ENCODE peak calls at places on chromosomes 4 and X, in four cellular contexts. One of them, this sample, is unnamed.

GRCh38 chr4:7326693-7327340 is 107.9 kb downstream of the PSAPL1 start:
- DNase-seq in neural progenitor cell: no peak
- DNase-seq in ascending aorta: no peak
- DNase-seq in cardiac muscle cell: no peak
- DNase-seq in this sample: no peak

GRCh38 chr4:178273168-178273567 is 830.9 kb upstream of the AGA start:
- DNase-seq in neural progenitor cell: no peak
- DNase-seq in ascending aorta: no peak
- DNase-seq in cardiac muscle cell: no peak
- DNase-seq in this sample: no peak

GRCh38 chr4:159248383-159249178 is 145.7 kb downstream of the RAPGEF2 start:
- DNase-seq in neural progenitor cell: no peak
- DNase-seq in ascending aorta: no peak
- DNase-seq in cardiac muscle cell: peak
- DNase-seq in this sample: no peak

GRCh38 chr4:185304944-185305690 is 90.6 kb downstream of the LRP2BP start:
- DNase-seq in cardiac muscle cell: peak
- DNase-seq in ascending aorta: no peak
- DNase-seq in neural progenitor cell: peak
- DNase-seq in this sample: no peak

GRCh38 chrX:13380230-13380629 is 60.4 kb upstream of the ATXN3L start:
- DNase-seq in cardiac muscle cell: no peak
- DNase-seq in ascending aorta: no peak
- DNase-seq in neural progenitor cell: no peak
- DNase-seq in this sample: no peak

GRCh38 chr4:138910914-138911336 is 104.7 kb upstream of the NOCT start:
- DNase-seq in ascending aorta: peak
- DNase-seq in neural progenitor cell: peak
- DNase-seq in cardiac muscle cell: peak
- DNase-seq in this sample: no peak

GRCh38 chr4:185712350-185713024 is 99.5 kb downstream of the SORBS2 start:
- DNase-seq in neural progenitor cell: peak
- DNase-seq in cardiac muscle cell: no peak
- DNase-seq in ascending aorta: no peak
- DNase-seq in this sample: no peak

GRCh38 chr4:185405296-185405999 is 8.8 kb downstream of the ANKRD37 start:
- DNase-seq in cardiac muscle cell: no peak
- DNase-seq in neural progenitor cell: no peak
- DNase-seq in ascending aorta: no peak
- DNase-seq in this sample: no peak

GRCh38 chrX:118577041-118577440 is 81.4 kb downstream of the DOCK11 start:
- DNase-seq in ascending aorta: no peak
- DNase-seq in cardiac muscle cell: peak
- DNase-seq in neural progenitor cell: no peak
- DNase-seq in this sample: no peak

GRCh38 chr4:113701156-113701555 is 60.4 kb downstream of the CAMK2D start:
- DNase-seq in cardiac muscle cell: no peak
- DNase-seq in neural progenitor cell: no peak
- DNase-seq in ascending aorta: no peak
- DNase-seq in this sample: no peak

GRCh38 chr4:88002786-88003185 is 4.6 kb upstream of the PKD2 start:
- DNase-seq in neural progenitor cell: no peak
- DNase-seq in cardiac muscle cell: no peak
- DNase-seq in ascending aorta: no peak
- DNase-seq in this sample: no peak

GRCh38 chr4:47831026-47831689 is 6.7 kb downstream of the CORIN start:
- DNase-seq in neural progenitor cell: no peak
- DNase-seq in ascending aorta: no peak
- DNase-seq in cardiac muscle cell: peak
- DNase-seq in this sample: no peak

GRCh38 chr4:76930721-76931481 is 18.7 kb upstream of the SEPTIN11 start:
- DNase-seq in ascending aorta: no peak
- DNase-seq in neural progenitor cell: no peak
- DNase-seq in cardiac muscle cell: no peak
- DNase-seq in this sample: no peak
- TF ChIP-seq CTCF in ascending aorta: no peak
- TF ChIP-seq CTCF in neural progenitor cell: no peak
- TF ChIP-seq CTCF in cardiac muscle cell: no peak
- TF ChIP-seq CTCF in this sample: no peak

GRCh38 chrX:136708348-136708747 is 60.4 kb downstream of the CD40LG start:
- DNase-seq in neural progenitor cell: peak
- DNase-seq in ascending aorta: no peak
- DNase-seq in cardiac muscle cell: peak
- DNase-seq in this sample: no peak
- TF ChIP-seq CTCF in neural progenitor cell: peak
- TF ChIP-seq CTCF in ascending aorta: peak
- TF ChIP-seq CTCF in cardiac muscle cell: peak
- TF ChIP-seq CTCF in this sample: no peak

GRCh38 chr4:173289351-173289725 is 44.8 kb downstream of the HMGB2 start:
- DNase-seq in cardiac muscle cell: peak
- DNase-seq in neural progenitor cell: no peak
- DNase-seq in ascending aorta: no peak
- DNase-seq in this sample: no peak
- TF ChIP-seq CTCF in cardiac muscle cell: no peak
- TF ChIP-seq CTCF in neural progenitor cell: no peak
- TF ChIP-seq CTCF in ascending aorta: no peak
- TF ChIP-seq CTCF in this sample: no peak

GRCh38 chrX:26922278-26922677 is 540.9 kb downstream of the PPP4R3C start:
- DNase-seq in neural progenitor cell: no peak
- DNase-seq in cardiac muscle cell: no peak
- DNase-seq in ascending aorta: no peak
- DNase-seq in this sample: no peak

GRCh38 chrX:26915064-26915463 is 548.1 kb downstream of the PPP4R3C start:
- DNase-seq in ascending aorta: no peak
- DNase-seq in neural progenitor cell: no peak
- DNase-seq in cardiac muscle cell: no peak
- DNase-seq in this sample: no peak

GRCh38 chrX:26914232-26914631 is 548.9 kb downstream of the PPP4R3C start:
- DNase-seq in ascending aorta: no peak
- DNase-seq in cardiac muscle cell: no peak
- DNase-seq in neural progenitor cell: no peak
- DNase-seq in this sample: no peak

DNA sequence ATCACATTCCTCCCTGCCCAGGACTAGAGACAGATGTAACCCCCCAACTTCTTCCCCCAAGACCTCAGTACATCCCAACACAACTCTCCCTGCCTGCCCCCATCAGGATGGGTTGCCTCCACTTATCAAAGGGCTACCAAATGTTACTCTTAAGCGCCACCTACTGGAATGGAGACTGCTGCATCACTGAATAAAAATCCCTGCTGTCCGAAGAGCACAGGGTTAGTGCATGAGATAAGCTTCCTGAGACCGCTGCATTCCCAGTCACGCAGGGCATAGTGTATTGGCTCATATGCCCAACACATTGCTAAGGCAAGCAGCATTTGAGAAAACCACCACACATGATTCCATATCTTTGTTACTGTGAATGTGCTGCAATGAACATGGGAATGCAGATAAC is 544.5 kb downstream of the PPP4R3C start:
- DNase-seq in neural progenitor cell: peak
- DNase-seq in ascending aorta: no peak
- DNase-seq in cardiac muscle cell: peak
- DNase-seq in this sample: no peak
- TF ChIP-seq CTCF in neural progenitor cell: peak
- TF ChIP-seq CTCF in ascending aorta: no peak
- TF ChIP-seq CTCF in cardiac muscle cell: peak
- TF ChIP-seq CTCF in this sample: no peak

DNA sequence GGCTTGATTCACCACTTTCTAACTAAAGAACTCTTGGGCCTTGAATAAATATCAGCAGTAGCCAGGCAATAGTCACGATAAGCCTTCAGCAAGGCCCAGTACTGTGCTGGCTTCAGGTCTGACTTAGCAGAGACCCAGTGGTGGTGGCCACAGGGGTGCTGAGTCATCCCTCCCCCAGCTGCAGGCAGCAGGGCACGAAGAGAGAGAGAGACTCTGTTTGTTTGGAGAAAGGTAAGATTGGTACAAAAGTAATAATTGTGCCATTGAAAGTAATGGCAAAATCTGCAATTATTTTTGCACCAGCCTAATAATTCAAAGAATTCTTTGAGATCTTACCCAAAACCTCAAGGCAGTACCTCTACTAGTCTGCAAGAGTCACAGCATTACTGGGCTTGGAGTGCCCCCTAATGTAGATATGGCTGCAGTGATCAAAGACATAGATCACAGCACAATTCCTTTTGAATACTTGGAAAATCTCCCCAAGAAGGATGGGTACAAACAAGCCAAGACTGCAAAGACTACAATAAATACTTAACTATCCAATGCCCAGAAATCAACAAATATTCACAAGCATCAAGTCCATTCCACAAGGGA is 159.5 kb upstream of the USP38 start:
- DNase-seq in cardiac muscle cell: peak
- DNase-seq in ascending aorta: no peak
- DNase-seq in neural progenitor cell: peak
- DNase-seq in this sample: no peak
- TF ChIP-seq CTCF in cardiac muscle cell: peak
- TF ChIP-seq CTCF in ascending aorta: no peak
- TF ChIP-seq CTCF in neural progenitor cell: peak
- TF ChIP-seq CTCF in this sample: no peak

GRCh38 chr4:110589297-110589696 is 33.6 kb downstream of the PITX2 start:
- DNase-seq in cardiac muscle cell: no peak
- DNase-seq in ascending aorta: no peak
- DNase-seq in neural progenitor cell: no peak
- DNase-seq in this sample: no peak
- TF ChIP-seq CTCF in cardiac muscle cell: peak
- TF ChIP-seq CTCF in ascending aorta: no peak
- TF ChIP-seq CTCF in neural progenitor cell: peak
- TF ChIP-seq CTCF in this sample: no peak

GRCh38 chrX:23694606-23695005 is 27.3 kb downstream of the PRDX4 start:
- DNase-seq in cardiac muscle cell: peak
- DNase-seq in ascending aorta: no peak
- DNase-seq in neural progenitor cell: peak
- DNase-seq in this sample: no peak
- TF ChIP-seq CTCF in cardiac muscle cell: peak
- TF ChIP-seq CTCF in ascending aorta: peak
- TF ChIP-seq CTCF in neural progenitor cell: peak
- TF ChIP-seq CTCF in this sample: no peak

GRCh38 chrX:18885317-18886004 is 98.5 kb downstream of the PHKA2 start:
- DNase-seq in ascending aorta: peak
- DNase-seq in neural progenitor cell: no peak
- DNase-seq in cardiac muscle cell: no peak
- DNase-seq in this sample: no peak
- TF ChIP-seq CTCF in ascending aorta: no peak
- TF ChIP-seq CTCF in neural progenitor cell: no peak
- TF ChIP-seq CTCF in cardiac muscle cell: no peak
- TF ChIP-seq CTCF in this sample: no peak

DNA sequence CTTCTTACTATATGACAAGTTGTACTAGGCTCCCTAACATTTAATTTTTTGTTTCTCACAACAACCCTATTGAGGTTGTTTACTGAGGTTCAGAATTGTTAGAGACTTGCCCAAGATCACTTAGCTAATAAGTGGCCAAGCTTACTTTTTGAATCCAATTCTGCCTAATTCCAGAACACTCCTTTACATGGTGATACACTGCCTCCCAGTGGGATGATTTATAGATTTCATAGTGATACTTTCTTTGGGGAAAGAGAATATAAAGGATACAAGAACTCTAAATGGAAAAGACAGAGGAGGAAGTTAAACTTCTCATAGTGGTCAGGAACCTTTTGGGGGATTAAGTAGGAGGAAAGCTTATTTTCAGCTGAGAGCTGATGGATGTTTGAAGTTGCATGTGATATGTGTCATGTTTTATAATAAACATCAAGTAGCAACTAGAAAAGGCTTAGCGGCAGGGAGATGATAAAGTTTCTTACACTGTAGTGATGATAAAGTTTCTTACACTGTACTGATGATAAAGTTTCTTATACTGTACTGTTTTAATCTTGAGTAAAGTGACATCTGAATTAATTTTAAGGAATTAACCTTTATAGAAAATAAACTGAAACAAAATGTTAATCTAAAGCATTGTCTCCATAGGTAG is 15.3 kb downstream of the STAG2 start:
- DNase-seq in ascending aorta: no peak
- DNase-seq in neural progenitor cell: no peak
- DNase-seq in cardiac muscle cell: no peak
- DNase-seq in this sample: no peak
- TF ChIP-seq CTCF in ascending aorta: no peak
- TF ChIP-seq CTCF in neural progenitor cell: peak
- TF ChIP-seq CTCF in cardiac muscle cell: peak
- TF ChIP-seq CTCF in this sample: no peak